ENCODE peak calls at places on chromosome 17, in seven cellular contexts. One of them, this sample, is unnamed. For H3K4me1, the result is how much of the 10 kb centered on the place peaks cover.

GRCh38 chr17:76485569-76485968 is 15.7 kb downstream of the RHBDF2 start:
- DNase-seq in trophoblast cell: no peak
- DNase-seq in mesenchymal stem cell: no peak
- DNase-seq in mesendoderm: no peak
- DNase-seq in H1: no peak
- DNase-seq in IMR-90: no peak
- DNase-seq in H9: no peak
- DNase-seq in this sample: no peak

GRCh38 chr17:56064506-56064905 is 88.8 kb upstream of the ANKFN1 start:
- DNase-seq in IMR-90: no peak
- DNase-seq in mesendoderm: peak
- DNase-seq in trophoblast cell: peak
- DNase-seq in H9: peak
- DNase-seq in H1: no peak
- DNase-seq in mesenchymal stem cell: no peak
- DNase-seq in this sample: no peak

GRCh38 chr17:20074001-20074400 is 64.8 kb downstream of the SPECC1 start:
- DNase-seq in trophoblast cell: no peak
- DNase-seq in H9: no peak
- DNase-seq in mesendoderm: no peak
- DNase-seq in IMR-90: no peak
- DNase-seq in mesenchymal stem cell: no peak
- DNase-seq in H1: no peak
- DNase-seq in this sample: no peak

GRCh38 chr17:34639706-34640425 is 60.5 kb downstream of the TMEM132E start:
- DNase-seq in mesenchymal stem cell: no peak
- DNase-seq in H9: no peak
- DNase-seq in mesendoderm: no peak
- DNase-seq in IMR-90: no peak
- DNase-seq in H1: no peak
- DNase-seq in trophoblast cell: no peak
- DNase-seq in this sample: no peak

GRCh38 chr17:11668633-11669032 is 70.4 kb downstream of the DNAH9 start:
- DNase-seq in trophoblast cell: no peak
- DNase-seq in H9: peak
- DNase-seq in H1: peak
- DNase-seq in mesenchymal stem cell: no peak
- DNase-seq in mesendoderm: peak
- DNase-seq in IMR-90: no peak
- DNase-seq in this sample: no peak

GRCh38 chr17:75808905-75809621 is 24.5 kb downstream of the UNK start:
- DNase-seq in mesendoderm: peak
- DNase-seq in H9: peak
- DNase-seq in IMR-90: peak
- DNase-seq in H1: no peak
- DNase-seq in trophoblast cell: peak
- DNase-seq in mesenchymal stem cell: peak
- DNase-seq in this sample: no peak

GRCh38 chr17:14337596-14338079 is 36.8 kb downstream of the HS3ST3B1 start:
- DNase-seq in IMR-90: no peak
- DNase-seq in H9: no peak
- DNase-seq in mesenchymal stem cell: no peak
- DNase-seq in H1: no peak
- DNase-seq in trophoblast cell: no peak
- DNase-seq in mesendoderm: no peak
- DNase-seq in this sample: no peak

GRCh38 chr17:63196772-63197335 is 230.8 kb downstream of the TANC2 start:
- DNase-seq in mesenchymal stem cell: no peak
- DNase-seq in mesendoderm: no peak
- DNase-seq in trophoblast cell: no peak
- DNase-seq in H9: no peak
- DNase-seq in H1: no peak
- DNase-seq in IMR-90: no peak
- DNase-seq in this sample: no peak

GRCh38 chr17:45809484-45809883 is 25.4 kb downstream of the CRHR1 start:
- DNase-seq in H9: no peak
- DNase-seq in trophoblast cell: no peak
- DNase-seq in mesendoderm: no peak
- DNase-seq in H1: no peak
- DNase-seq in IMR-90: no peak
- DNase-seq in mesenchymal stem cell: no peak
- DNase-seq in this sample: no peak

GRCh38 chr17:55442462-55442861 is 20.8 kb upstream of the MMD start:
- DNase-seq in trophoblast cell: no peak
- DNase-seq in IMR-90: no peak
- DNase-seq in mesenchymal stem cell: no peak
- DNase-seq in H1: no peak
- DNase-seq in H9: no peak
- DNase-seq in mesendoderm: no peak
- DNase-seq in this sample: no peak

GRCh38 chr17:27581016-27581415 is 50.0 kb upstream of the LGALS9 start:
- DNase-seq in IMR-90: no peak
- DNase-seq in H1: no peak
- DNase-seq in mesendoderm: no peak
- DNase-seq in trophoblast cell: no peak
- DNase-seq in mesenchymal stem cell: no peak
- DNase-seq in H9: no peak
- DNase-seq in this sample: no peak

GRCh38 chr17:80944326-80944725 is 47.3 kb upstream of the CHMP6 start:
- DNase-seq in H9: no peak
- DNase-seq in mesendoderm: no peak
- DNase-seq in H1: no peak
- DNase-seq in mesenchymal stem cell: no peak
- DNase-seq in IMR-90: no peak
- DNase-seq in trophoblast cell: no peak
- DNase-seq in this sample: no peak

GRCh38 chr17:11901901-11902300 is 95.4 kb downstream of the ZNF18 start:
- DNase-seq in IMR-90: no peak
- DNase-seq in H9: no peak
- DNase-seq in mesenchymal stem cell: no peak
- DNase-seq in H1: no peak
- DNase-seq in trophoblast cell: no peak
- DNase-seq in mesendoderm: no peak
- DNase-seq in this sample: no peak

GRCh38 chr17:616407-616806 is 98.2 kb downstream of the VPS53 start:
- DNase-seq in H1: no peak
- DNase-seq in trophoblast cell: no peak
- DNase-seq in mesendoderm: no peak
- DNase-seq in H9: no peak
- DNase-seq in IMR-90: no peak
- DNase-seq in mesenchymal stem cell: no peak
- DNase-seq in this sample: no peak

GRCh38 chr17:58120195-58120822 is 27.9 kb upstream of the OR4D1 start:
- DNase-seq in trophoblast cell: peak
- DNase-seq in mesenchymal stem cell: peak
- DNase-seq in mesendoderm: peak
- DNase-seq in H9: peak
- DNase-seq in H1: no peak
- DNase-seq in IMR-90: peak
- DNase-seq in this sample: peak

GRCh38 chr17:30337393-30337999 is 3.6 kb upstream of the TMIGD1 start:
- DNase-seq in H1: no peak
- DNase-seq in H9: no peak
- DNase-seq in trophoblast cell: peak
- DNase-seq in mesendoderm: peak
- DNase-seq in IMR-90: no peak
- DNase-seq in mesenchymal stem cell: no peak
- DNase-seq in this sample: no peak

GRCh38 chr17:41835800-41836549 is at the start of gene NT5C3B:
- DNase-seq in trophoblast cell: peak
- DNase-seq in IMR-90: no peak
- DNase-seq in H9: peak
- DNase-seq in mesenchymal stem cell: peak
- DNase-seq in mesendoderm: peak
- DNase-seq in H1: no peak
- DNase-seq in this sample: peak

GRCh38 chr17:58333396-58334207 is 5.0 kb upstream of the TSPOAP1 start:
- DNase-seq in H9: no peak
- DNase-seq in trophoblast cell: no peak
- DNase-seq in mesendoderm: no peak
- DNase-seq in mesenchymal stem cell: no peak
- DNase-seq in H1: no peak
- DNase-seq in IMR-90: no peak
- DNase-seq in this sample: no peak

GRCh38 chr17:42180922-42181850 is at the start of gene KCNH4:
- DNase-seq in mesenchymal stem cell: peak
- DNase-seq in mesendoderm: peak
- DNase-seq in trophoblast cell: peak
- DNase-seq in H1: no peak
- DNase-seq in H9: peak
- DNase-seq in IMR-90: peak
- DNase-seq in this sample: no peak

GRCh38 chr17:73340093-73340596 is 28.3 kb upstream of the CDC42EP4 start:
- DNase-seq in IMR-90: peak
- DNase-seq in H1: no peak
- DNase-seq in H9: no peak
- DNase-seq in trophoblast cell: peak
- DNase-seq in mesenchymal stem cell: peak
- DNase-seq in mesendoderm: no peak
- DNase-seq in this sample: no peak

GRCh38 chr17:10127819-10128375 is 70.5 kb downstream of the GAS7 start:
- DNase-seq in mesenchymal stem cell: peak
- DNase-seq in trophoblast cell: no peak
- DNase-seq in H1: peak
- DNase-seq in IMR-90: peak
- DNase-seq in H9: no peak
- DNase-seq in mesendoderm: peak
- DNase-seq in this sample: no peak

GRCh38 chr17:29592850-29593545 is at the start of gene ANKRD13B:
- DNase-seq in mesendoderm: no peak
- DNase-seq in H1: no peak
- DNase-seq in trophoblast cell: no peak
- DNase-seq in mesenchymal stem cell: no peak
- DNase-seq in IMR-90: no peak
- DNase-seq in H9: no peak
- DNase-seq in this sample: no peak

GRCh38 chr17:15999974-16000827 is 577 bp downstream of the TTC19 start:
- DNase-seq in trophoblast cell: peak
- DNase-seq in mesendoderm: peak
- DNase-seq in IMR-90: peak
- DNase-seq in H9: no peak
- DNase-seq in mesenchymal stem cell: peak
- DNase-seq in H1: no peak
- DNase-seq in this sample: no peak
- H2AK5ac ChIP-seq in trophoblast cell: no peak
- H2AK5ac ChIP-seq in mesendoderm: no peak
- H2AK5ac ChIP-seq in IMR-90: peak
- H2AK5ac ChIP-seq in H9: no peak
- H2AK5ac ChIP-seq in mesenchymal stem cell: no peak
- H2AK5ac ChIP-seq in H1: no peak
- H2AK5ac ChIP-seq in this sample: peak

DNA sequence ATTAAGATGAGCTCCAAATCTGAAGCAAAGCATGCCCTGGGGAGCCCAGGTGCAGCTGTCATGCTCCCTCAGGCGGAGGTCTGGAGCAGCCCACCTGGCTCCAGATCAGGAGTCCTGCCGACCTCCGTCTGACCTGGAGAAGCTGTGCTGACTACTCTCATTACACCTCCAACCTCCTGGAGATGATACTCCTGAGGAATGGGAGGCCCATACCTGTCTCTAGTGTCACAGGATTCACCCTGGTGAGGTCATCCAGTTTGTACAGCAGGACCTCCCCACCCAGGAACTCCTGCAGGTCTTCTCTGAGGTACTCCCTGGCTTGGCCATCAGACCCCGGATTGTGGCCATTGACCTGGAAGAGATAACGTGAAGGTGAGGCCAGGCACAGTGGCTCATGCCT is 6.8 kb downstream of the MYO19 start:
- DNase-seq in H9: no peak
- DNase-seq in mesenchymal stem cell: no peak
- DNase-seq in H1: no peak
- DNase-seq in IMR-90: no peak
- DNase-seq in mesendoderm: no peak
- DNase-seq in trophoblast cell: no peak
- DNase-seq in this sample: no peak
- H3K4me1 ChIP-seq in H9: under half
- H3K4me1 ChIP-seq in mesenchymal stem cell: under half
- H3K4me1 ChIP-seq in H1: under half
- H3K4me1 ChIP-seq in IMR-90: under half
- H3K4me1 ChIP-seq in mesendoderm: under half
- H3K4me1 ChIP-seq in trophoblast cell: under half
- H3K4me1 ChIP-seq in this sample: under half

GRCh38 chr17:61116577-61116976 is 283.1 kb upstream of the TBX2 start:
- DNase-seq in mesendoderm: no peak
- DNase-seq in IMR-90: no peak
- DNase-seq in mesenchymal stem cell: no peak
- DNase-seq in H1: no peak
- DNase-seq in H9: no peak
- DNase-seq in trophoblast cell: no peak
- DNase-seq in this sample: no peak
- H2AK5ac ChIP-seq in mesendoderm: no peak
- H2AK5ac ChIP-seq in IMR-90: no peak
- H2AK5ac ChIP-seq in mesenchymal stem cell: no peak
- H2AK5ac ChIP-seq in H1: no peak
- H2AK5ac ChIP-seq in H9: no peak
- H2AK5ac ChIP-seq in trophoblast cell: no peak
- H2AK5ac ChIP-seq in this sample: no peak

GRCh38 chr17:47847341-47848197 is 3.4 kb downstream of the SP6 start:
- DNase-seq in H9: peak
- DNase-seq in mesenchymal stem cell: no peak
- DNase-seq in trophoblast cell: peak
- DNase-seq in H1: no peak
- DNase-seq in IMR-90: no peak
- DNase-seq in mesendoderm: peak
- DNase-seq in this sample: no peak
- H3K4me1 ChIP-seq in H9: under half
- H3K4me1 ChIP-seq in mesenchymal stem cell: under half
- H3K4me1 ChIP-seq in trophoblast cell: under half
- H3K4me1 ChIP-seq in H1: under half
- H3K4me1 ChIP-seq in IMR-90: under half
- H3K4me1 ChIP-seq in mesendoderm: under half
- H3K4me1 ChIP-seq in this sample: under half

DNA sequence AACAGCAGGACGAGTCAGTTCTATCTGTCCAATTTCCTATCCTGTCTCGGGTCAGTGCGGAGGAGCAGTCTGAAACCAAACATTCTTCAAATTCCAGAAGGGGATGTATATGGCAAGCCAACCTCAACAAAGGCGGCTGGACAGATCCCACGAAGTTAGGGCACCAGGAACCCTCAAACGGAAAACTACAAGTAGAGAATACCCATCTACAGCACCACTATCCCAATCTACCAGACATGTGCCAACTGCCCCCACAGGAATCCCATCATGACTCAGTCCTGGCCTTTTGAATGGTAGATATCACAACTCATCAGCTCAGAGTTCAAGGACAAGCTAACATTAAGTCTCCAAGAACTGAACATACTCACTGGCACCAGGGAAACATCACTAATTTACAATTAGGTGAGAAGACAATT is 2.3 kb downstream of the NAT9 start:
- DNase-seq in mesendoderm: no peak
- DNase-seq in IMR-90: peak
- DNase-seq in H9: no peak
- DNase-seq in trophoblast cell: no peak
- DNase-seq in H1: no peak
- DNase-seq in mesenchymal stem cell: peak
- DNase-seq in this sample: no peak
- H2AK5ac ChIP-seq in mesendoderm: no peak
- H2AK5ac ChIP-seq in IMR-90: no peak
- H2AK5ac ChIP-seq in H9: no peak
- H2AK5ac ChIP-seq in trophoblast cell: no peak
- H2AK5ac ChIP-seq in H1: no peak
- H2AK5ac ChIP-seq in mesenchymal stem cell: no peak
- H2AK5ac ChIP-seq in this sample: no peak

This sample was measured in neuronal stem cell.